ENCODE peak calls at places on chromosomes 16 and 17, in six cellular contexts. One of them, this sample, is unnamed.

GRCh38 chr16:3142770-3143169 is 7.9 kb downstream of the ZNF213 start:
- DNase-seq in GM20000: no peak
- DNase-seq in CD4-positive, alpha-beta T cell: no peak
- DNase-seq in A549: no peak
- DNase-seq in uterus: no peak
- DNase-seq in sigmoid colon: no peak
- DNase-seq in this sample: no peak

GRCh38 chr17:510223-510917 is 157.8 kb upstream of the RPH3AL start:
- DNase-seq in GM20000: no peak
- DNase-seq in CD4-positive, alpha-beta T cell: no peak
- DNase-seq in A549: no peak
- DNase-seq in uterus: no peak
- DNase-seq in sigmoid colon: no peak
- DNase-seq in this sample: no peak

GRCh38 chr17:68906638-68907037 is 48.6 kb downstream of the ABCA8 start:
- DNase-seq in GM20000: no peak
- DNase-seq in CD4-positive, alpha-beta T cell: no peak
- DNase-seq in A549: peak
- DNase-seq in uterus: no peak
- DNase-seq in sigmoid colon: no peak
- DNase-seq in this sample: no peak

GRCh38 chr16:84088695-84089395 is 27.9 kb downstream of the MBTPS1 start:
- DNase-seq in GM20000: peak
- DNase-seq in CD4-positive, alpha-beta T cell: peak
- DNase-seq in A549: peak
- DNase-seq in uterus: no peak
- DNase-seq in sigmoid colon: no peak
- DNase-seq in this sample: peak

GRCh38 chr17:18280239-18280638 is 19.8 kb downstream of the MIEF2 start:
- DNase-seq in GM20000: no peak
- DNase-seq in CD4-positive, alpha-beta T cell: no peak
- DNase-seq in A549: no peak
- DNase-seq in uterus: no peak
- DNase-seq in sigmoid colon: no peak
- DNase-seq in this sample: no peak

GRCh38 chr17:45311762-45312476 is 4.9 kb downstream of the MAP3K14 start:
- DNase-seq in GM20000: peak
- DNase-seq in CD4-positive, alpha-beta T cell: peak
- DNase-seq in A549: peak
- DNase-seq in uterus: peak
- DNase-seq in sigmoid colon: peak
- DNase-seq in this sample: peak

GRCh38 chr16:54817432-54817831 is 113.2 kb upstream of the IRX5 start:
- DNase-seq in GM20000: no peak
- DNase-seq in CD4-positive, alpha-beta T cell: no peak
- DNase-seq in A549: peak
- DNase-seq in uterus: no peak
- DNase-seq in sigmoid colon: no peak
- DNase-seq in this sample: no peak

GRCh38 chr17:41073676-41074075 is 8.0 kb upstream of the KRTAP2-4 start:
- DNase-seq in GM20000: no peak
- DNase-seq in CD4-positive, alpha-beta T cell: no peak
- DNase-seq in A549: no peak
- DNase-seq in uterus: no peak
- DNase-seq in sigmoid colon: no peak
- DNase-seq in this sample: no peak

GRCh38 chr16:81582655-81583441 is 138.2 kb downstream of the CMIP start:
- DNase-seq in GM20000: no peak
- DNase-seq in CD4-positive, alpha-beta T cell: no peak
- DNase-seq in A549: peak
- DNase-seq in uterus: no peak
- DNase-seq in sigmoid colon: no peak
- DNase-seq in this sample: no peak

GRCh38 chr17:10729334-10730193 is at the start of gene TMEM220:
- DNase-seq in GM20000: peak
- DNase-seq in CD4-positive, alpha-beta T cell: no peak
- DNase-seq in A549: peak
- DNase-seq in uterus: peak
- DNase-seq in sigmoid colon: peak
- DNase-seq in this sample: peak

GRCh38 chr17:82528484-82529265 is 9.1 kb downstream of the FOXK2 start:
- DNase-seq in GM20000: no peak
- DNase-seq in CD4-positive, alpha-beta T cell: no peak
- DNase-seq in A549: peak
- DNase-seq in uterus: no peak
- DNase-seq in sigmoid colon: peak
- DNase-seq in this sample: peak

GRCh38 chr17:3038941-3039340 is 24.5 kb downstream of the OR1D5 start:
- DNase-seq in GM20000: no peak
- DNase-seq in CD4-positive, alpha-beta T cell: no peak
- DNase-seq in A549: no peak
- DNase-seq in uterus: no peak
- DNase-seq in sigmoid colon: no peak
- DNase-seq in this sample: no peak

GRCh38 chr17:64503821-64504768 is 2.0 kb downstream of the DDX5 start:
- DNase-seq in GM20000: no peak
- DNase-seq in CD4-positive, alpha-beta T cell: no peak
- DNase-seq in A549: no peak
- DNase-seq in uterus: no peak
- DNase-seq in sigmoid colon: no peak
- DNase-seq in this sample: no peak

GRCh38 chr16:61798741-61799140 is 237.5 kb downstream of the CDH8 start:
- DNase-seq in GM20000: no peak
- DNase-seq in CD4-positive, alpha-beta T cell: no peak
- DNase-seq in A549: no peak
- DNase-seq in uterus: no peak
- DNase-seq in sigmoid colon: no peak
- DNase-seq in this sample: no peak

GRCh38 chr16:3317315-3317999 is 12.2 kb downstream of the ZNF75A start:
- DNase-seq in GM20000: no peak
- DNase-seq in CD4-positive, alpha-beta T cell: no peak
- DNase-seq in A549: peak
- DNase-seq in uterus: no peak
- DNase-seq in sigmoid colon: no peak
- DNase-seq in this sample: no peak

GRCh38 chr17:73566905-73567782 is 77.1 kb downstream of the SDK2 start:
- DNase-seq in GM20000: no peak
- DNase-seq in CD4-positive, alpha-beta T cell: no peak
- DNase-seq in A549: no peak
- DNase-seq in uterus: no peak
- DNase-seq in sigmoid colon: no peak
- DNase-seq in this sample: peak

GRCh38 chr17:41464682-41465081 is 2.5 kb downstream of the KRT32 start:
- DNase-seq in GM20000: no peak
- DNase-seq in CD4-positive, alpha-beta T cell: no peak
- DNase-seq in A549: peak
- DNase-seq in uterus: peak
- DNase-seq in sigmoid colon: no peak
- DNase-seq in this sample: no peak

GRCh38 chr16:85057212-85057889 is 29.8 kb downstream of the KIAA0513 start:
- DNase-seq in GM20000: no peak
- DNase-seq in CD4-positive, alpha-beta T cell: no peak
- DNase-seq in A549: peak
- DNase-seq in uterus: no peak
- DNase-seq in sigmoid colon: no peak
- DNase-seq in this sample: peak

GRCh38 chr16:642189-643049 is 791 bp downstream of the MCRIP2 start:
- DNase-seq in GM20000: peak
- DNase-seq in CD4-positive, alpha-beta T cell: no peak
- DNase-seq in A549: peak
- DNase-seq in uterus: no peak
- DNase-seq in sigmoid colon: peak
- DNase-seq in this sample: peak

GRCh38 chr17:4554441-4554996 is 665 bp downstream of the MYBBP1A start:
- DNase-seq in GM20000: no peak
- DNase-seq in CD4-positive, alpha-beta T cell: no peak
- DNase-seq in A549: no peak
- DNase-seq in uterus: peak
- DNase-seq in sigmoid colon: peak
- DNase-seq in this sample: peak

GRCh38 chr17:4556996-4557395 is 1.8 kb upstream of the MYBBP1A start:
- DNase-seq in GM20000: no peak
- DNase-seq in CD4-positive, alpha-beta T cell: no peak
- DNase-seq in A549: no peak
- DNase-seq in uterus: no peak
- DNase-seq in sigmoid colon: no peak
- DNase-seq in this sample: no peak

GRCh38 chr17:4553669-4554068 is 1.5 kb downstream of the MYBBP1A start:
- DNase-seq in GM20000: no peak
- DNase-seq in CD4-positive, alpha-beta T cell: no peak
- DNase-seq in A549: no peak
- DNase-seq in uterus: peak
- DNase-seq in sigmoid colon: peak
- DNase-seq in this sample: no peak

GRCh38 chr17:4555863-4556646 is 871 bp upstream of the MYBBP1A start:
- DNase-seq in GM20000: no peak
- DNase-seq in CD4-positive, alpha-beta T cell: no peak
- DNase-seq in A549: no peak
- DNase-seq in uterus: no peak
- DNase-seq in sigmoid colon: peak
- DNase-seq in this sample: no peak

GRCh38 chr17:4554997-4555799 is at the start of gene MYBBP1A:
- DNase-seq in GM20000: peak
- DNase-seq in CD4-positive, alpha-beta T cell: peak
- DNase-seq in A549: peak
- DNase-seq in uterus: peak
- DNase-seq in sigmoid colon: peak
- DNase-seq in this sample: peak
- TF ChIP-seq CTCF in GM20000: no peak
- TF ChIP-seq CTCF in CD4-positive, alpha-beta T cell: no peak
- TF ChIP-seq CTCF in A549: no peak
- TF ChIP-seq CTCF in uterus: peak
- TF ChIP-seq CTCF in sigmoid colon: no peak
- TF ChIP-seq CTCF in this sample: no peak

DNA sequence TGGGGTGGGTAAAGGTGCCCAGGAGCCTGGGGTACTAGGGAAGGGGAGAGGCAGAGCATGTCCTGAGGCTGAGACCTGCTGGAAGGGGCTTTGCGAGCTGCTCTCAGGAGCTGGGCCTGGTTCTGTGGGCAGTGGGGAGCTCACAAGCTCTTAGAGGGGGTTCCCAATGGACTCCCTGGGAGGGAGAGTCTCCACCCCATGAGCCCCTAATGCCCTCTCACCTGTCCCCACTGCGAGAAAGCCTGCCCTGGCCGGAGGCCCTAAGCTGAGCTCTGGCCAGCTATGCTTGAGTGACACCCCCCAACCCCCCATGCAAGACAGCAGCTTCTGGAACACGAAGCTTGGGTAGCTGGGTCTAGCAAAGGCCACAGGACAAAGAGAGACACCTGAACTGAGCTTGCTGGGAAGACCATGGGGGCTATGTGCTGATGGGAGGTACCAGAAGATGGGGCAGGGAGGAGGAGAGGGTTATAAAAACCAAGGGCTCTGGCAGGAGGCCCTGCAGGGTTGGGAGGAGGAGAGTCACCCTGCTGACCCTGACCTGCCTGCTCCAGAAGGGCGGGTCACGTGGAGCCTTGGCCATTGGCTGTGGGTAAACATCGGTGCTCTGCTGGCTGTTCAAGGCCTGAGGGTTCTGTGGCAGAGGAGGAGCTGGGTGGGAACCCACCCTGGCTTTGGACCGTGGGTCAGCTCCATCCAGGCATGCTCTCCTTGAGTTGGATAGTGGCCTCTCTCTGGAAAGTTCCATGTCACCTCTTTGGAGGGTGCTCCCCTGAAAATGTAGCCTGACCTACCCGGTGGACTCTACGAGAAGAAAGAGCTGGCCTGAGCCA is 106.7 kb downstream of the RAB11FIP4 start:
- DNase-seq in GM20000: no peak
- DNase-seq in CD4-positive, alpha-beta T cell: no peak
- DNase-seq in A549: no peak
- DNase-seq in uterus: no peak
- DNase-seq in sigmoid colon: no peak
- DNase-seq in this sample: no peak
- TF ChIP-seq CTCF in GM20000: no peak
- TF ChIP-seq CTCF in CD4-positive, alpha-beta T cell: no peak
- TF ChIP-seq CTCF in A549: no peak
- TF ChIP-seq CTCF in uterus: no peak
- TF ChIP-seq CTCF in sigmoid colon: no peak
- TF ChIP-seq CTCF in this sample: no peak

GRCh38 chr17:75784473-75785015 is at the start of gene UNK:
- DNase-seq in GM20000: peak
- DNase-seq in CD4-positive, alpha-beta T cell: peak
- DNase-seq in A549: peak
- DNase-seq in uterus: peak
- DNase-seq in sigmoid colon: peak
- DNase-seq in this sample: peak
- TF ChIP-seq CTCF in GM20000: no peak
- TF ChIP-seq CTCF in CD4-positive, alpha-beta T cell: no peak
- TF ChIP-seq CTCF in A549: no peak
- TF ChIP-seq CTCF in uterus: no peak
- TF ChIP-seq CTCF in sigmoid colon: no peak
- TF ChIP-seq CTCF in this sample: no peak

GRCh38 chr16:59702531-59702930 is 968.4 kb upstream of the GOT2 start:
- DNase-seq in GM20000: no peak
- DNase-seq in CD4-positive, alpha-beta T cell: no peak
- DNase-seq in A549: no peak
- DNase-seq in uterus: no peak
- DNase-seq in sigmoid colon: no peak
- DNase-seq in this sample: no peak
- TF ChIP-seq CTCF in GM20000: no peak
- TF ChIP-seq CTCF in CD4-positive, alpha-beta T cell: no peak
- TF ChIP-seq CTCF in A549: no peak
- TF ChIP-seq CTCF in uterus: no peak
- TF ChIP-seq CTCF in sigmoid colon: no peak
- TF ChIP-seq CTCF in this sample: no peak

DNA sequence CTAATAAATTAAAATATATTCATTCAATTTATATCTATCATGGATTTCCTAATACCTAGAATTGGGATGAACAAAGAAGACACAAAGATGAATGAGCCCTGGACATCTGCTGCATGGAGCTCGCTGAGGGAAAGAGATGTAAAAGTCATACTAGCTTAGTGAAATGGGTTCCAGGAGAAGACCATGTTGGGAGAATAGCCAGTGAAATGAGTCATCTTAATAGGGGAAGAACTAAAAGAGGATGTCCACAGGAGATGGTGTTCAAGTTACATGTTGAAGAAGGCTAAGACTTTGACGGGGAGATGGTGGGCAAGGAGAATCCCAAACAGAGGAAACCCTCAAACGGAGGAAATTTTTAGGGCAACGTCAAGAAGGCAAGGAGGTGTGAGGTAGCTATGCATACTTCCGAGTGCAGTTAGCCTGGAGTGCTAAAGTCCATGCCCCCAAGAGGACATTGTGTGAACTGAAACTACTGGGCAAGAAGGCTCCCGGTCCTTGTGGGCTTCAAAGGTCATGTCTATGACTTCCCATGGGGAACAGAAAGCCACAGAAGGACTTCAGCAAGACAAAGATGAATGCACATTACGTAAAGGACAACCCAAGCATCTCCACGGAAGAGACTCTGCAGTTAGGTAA is 220.5 kb upstream of the CDH11 start:
- DNase-seq in GM20000: no peak
- DNase-seq in CD4-positive, alpha-beta T cell: no peak
- DNase-seq in A549: peak
- DNase-seq in uterus: no peak
- DNase-seq in sigmoid colon: no peak
- DNase-seq in this sample: no peak
- TF ChIP-seq CTCF in GM20000: no peak
- TF ChIP-seq CTCF in CD4-positive, alpha-beta T cell: no peak
- TF ChIP-seq CTCF in A549: no peak
- TF ChIP-seq CTCF in uterus: no peak
- TF ChIP-seq CTCF in sigmoid colon: no peak
- TF ChIP-seq CTCF in this sample: no peak

GRCh38 chr17:60163108-60163784 is 13.5 kb downstream of the CA4 start:
- DNase-seq in GM20000: no peak
- DNase-seq in CD4-positive, alpha-beta T cell: no peak
- DNase-seq in A549: no peak
- DNase-seq in uterus: no peak
- DNase-seq in sigmoid colon: no peak
- DNase-seq in this sample: no peak
- TF ChIP-seq CTCF in GM20000: no peak
- TF ChIP-seq CTCF in CD4-positive, alpha-beta T cell: no peak
- TF ChIP-seq CTCF in A549: peak
- TF ChIP-seq CTCF in uterus: no peak
- TF ChIP-seq CTCF in sigmoid colon: no peak
- TF ChIP-seq CTCF in this sample: no peak

This sample was measured in activated CD8-positive, alpha-beta T cell treated with anti-CD3 and anti-CD28 coated beads for 36 hours.